ENCODE peak calls at places on chromosome 5, in six cellular contexts. F, Z, D, I, X and A are unnamed samples. For H3K27me3, the result is how much of the 10 kb centered on the place peaks cover.

GRCh38 chr5:131789765-131790164 is 7.1 kb downstream of the FNIP1 start:
- DNase-seq in F (no peak), Z (no peak), D (no peak), I (no peak), X (no peak), A (no peak)

GRCh38 chr5:139443766-139444473 is 4.6 kb upstream of the DNAJC18 start:
- DNase-seq in F (no peak), Z (no peak), D (peak), I (no peak), X (no peak), A (no peak)

GRCh38 chr5:56852228-56853000 is 37.1 kb downstream of the MAP3K1 start:
- DNase-seq in F (no peak), Z (no peak), D (peak), I (no peak), X (no peak), A (no peak)

GRCh38 chr5:172223901-172224873 is 30.2 kb downstream of the EFCAB9 start:
- DNase-seq in F (no peak), Z (no peak), D (no peak), I (no peak), X (no peak), A (no peak)

GRCh38 chr5:143217065-143217803 is 186.3 kb downstream of the NR3C1 start:
- DNase-seq in F (no peak), Z (no peak), D (peak), I (no peak), X (no peak), A (no peak)

GRCh38 chr5:80960531-80961375 is 590 bp downstream of the RASGRF2 start:
- DNase-seq in F (peak), Z (no peak), D (peak), I (no peak), X (peak), A (no peak)

GRCh38 chr5:174750720-174751119 is 26.3 kb downstream of the MSX2 start:
- DNase-seq in F (no peak), Z (no peak), D (peak), I (no peak), X (no peak), A (no peak)

GRCh38 chr5:44868541-44868940 is 59.8 kb downstream of the MRPS30 start:
- DNase-seq in F (no peak), Z (no peak), D (no peak), I (no peak), X (no peak), A (peak)

GRCh38 chr5:57432876-57433275 is 49.7 kb downstream of the ACTBL2 start:
- DNase-seq in F (no peak), Z (no peak), D (no peak), I (no peak), X (no peak), A (no peak)

GRCh38 chr5:56507348-56507930 is 274.3 kb upstream of the ANKRD55 start:
- DNase-seq in F (no peak), Z (no peak), D (no peak), I (no peak), X (no peak), A (no peak)

GRCh38 chr5:125050926-125051325 is 304.5 kb upstream of the ZNF608 start:
- DNase-seq in F (no peak), Z (no peak), D (no peak), I (no peak), X (no peak), A (no peak)

GRCh38 chr5:54443264-54443663 is 12.2 kb upstream of the HSPB3 start:
- DNase-seq in F (no peak), Z (no peak), D (peak), I (no peak), X (no peak), A (no peak)

GRCh38 chr5:94632024-94632423 is 13.6 kb downstream of the SLF1 start:
- DNase-seq in F (no peak), Z (no peak), D (no peak), I (no peak), X (no peak), A (no peak)

GRCh38 chr5:103444333-103445038 is 118.1 kb downstream of the NUDT12 start:
- DNase-seq in F (no peak), Z (peak), D (no peak), I (no peak), X (no peak), A (no peak)

GRCh38 chr5:91225848-91226686 is 157.1 kb downstream of the ARRDC3 start:
- DNase-seq in F (no peak), Z (peak), D (no peak), I (peak), X (no peak), A (no peak)
- TF ChIP-seq CTCF in F (peak), Z (peak), D (no peak), I (peak), X (peak), A (peak)

GRCh38 chr5:134459491-134459890 is 47.8 kb upstream of the CDKN2AIPNL start:
- DNase-seq in F (no peak), Z (no peak), D (no peak), I (no peak), X (no peak), A (no peak)

GRCh38 chr5:134460551-134460950 is 48.9 kb upstream of the CDKN2AIPNL start:
- DNase-seq in F (no peak), Z (no peak), D (no peak), I (no peak), X (no peak), A (no peak)

GRCh38 chr5:134458234-134458633 is 46.6 kb upstream of the CDKN2AIPNL start:
- DNase-seq in F (peak), Z (no peak), D (peak), I (no peak), X (peak), A (no peak)

GRCh38 chr5:134457801-134458200 is 46.1 kb upstream of the CDKN2AIPNL start:
- DNase-seq in F (no peak), Z (no peak), D (no peak), I (no peak), X (no peak), A (no peak)

GRCh38 chr5:134458676-134459403 is 47.2 kb upstream of the CDKN2AIPNL start:
- DNase-seq in F (no peak), Z (no peak), D (no peak), I (no peak), X (no peak), A (no peak)
- H3K4me3 ChIP-seq in F (no peak), Z (no peak), D (no peak), I (no peak), X (no peak), A (no peak)

DNA sequence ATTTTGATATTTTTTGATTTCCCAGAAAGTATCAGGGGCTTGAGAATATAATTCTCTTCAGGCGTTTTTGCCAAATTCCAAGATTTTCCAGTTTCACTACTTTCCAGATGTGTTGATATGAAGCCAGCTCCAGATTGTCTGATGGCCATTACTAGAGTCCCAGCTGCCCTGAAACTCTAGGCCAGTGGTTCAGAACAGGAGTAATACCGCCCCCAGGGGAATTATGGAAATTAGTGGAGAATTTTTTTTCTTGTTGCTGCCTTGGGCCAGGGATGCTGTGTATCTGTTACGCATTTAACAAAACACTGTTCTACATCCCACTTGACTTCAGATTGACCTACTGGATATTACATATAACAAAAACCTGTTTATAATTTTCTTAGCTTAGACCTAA is 88.6 kb downstream of the KCNN2 start:
- DNase-seq in F (no peak), Z (no peak), D (peak), I (no peak), X (no peak), A (no peak)
- H3K27me3 ChIP-seq in F (under half), Z (under half), D (under half), I (under half), X (under half), A (under half)

GRCh38 chr5:111461934-111462333 is 50.4 kb downstream of the STARD4 start:
- DNase-seq in F (no peak), Z (no peak), D (no peak), I (no peak), X (no peak), A (no peak)

GRCh38 chr5:111463304-111463703 is 49.0 kb downstream of the STARD4 start:
- DNase-seq in F (no peak), Z (no peak), D (no peak), I (no peak), X (no peak), A (no peak)

DNA sequence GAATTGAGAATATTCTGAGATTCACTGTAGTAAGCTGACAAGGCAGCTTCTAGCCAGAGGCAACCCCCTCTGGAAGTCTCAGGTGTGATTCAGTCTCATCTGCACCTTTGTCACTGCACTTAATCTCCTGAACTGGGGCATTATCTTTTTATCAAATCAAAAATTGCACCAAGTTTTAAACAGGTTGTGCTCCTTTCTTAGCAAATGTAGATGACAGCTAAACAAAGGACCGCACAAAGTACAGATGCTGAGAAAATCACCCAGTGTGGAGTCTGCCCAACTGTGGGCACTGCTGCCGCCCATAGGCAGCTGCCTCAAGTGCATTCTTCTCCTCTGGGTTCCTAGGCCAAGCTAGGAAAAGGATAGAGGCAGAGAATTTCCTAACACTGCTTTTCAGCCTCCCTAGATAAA is 51.1 kb downstream of the STARD4 start:
- DNase-seq in F (no peak), Z (no peak), D (peak), I (no peak), X (no peak), A (no peak)
- TF ChIP-seq CTCF in F (no peak), Z (no peak), D (peak), I (peak), X (no peak), A (peak)

GRCh38 chr5:33936004-33936380 is 194 bp upstream of the RXFP3 start:
- DNase-seq in F (peak), Z (peak), D (peak), I (no peak), X (peak), A (no peak)

GRCh38 chr5:33937700-33938506 is 1.7 kb downstream of the RXFP3 start:
- DNase-seq in F (no peak), Z (no peak), D (no peak), I (no peak), X (no peak), A (no peak)

GRCh38 chr5:33938507-33938796 is 2.3 kb downstream of the RXFP3 start:
- DNase-seq in F (no peak), Z (no peak), D (no peak), I (no peak), X (no peak), A (no peak)

GRCh38 chr5:33936381-33937016 is at the start of gene RXFP3:
- DNase-seq in F (peak), Z (no peak), D (peak), I (no peak), X (no peak), A (no peak)

GRCh38 chr5:33937017-33937699 is 972 bp downstream of the RXFP3 start:
- DNase-seq in F (peak), Z (no peak), D (peak), I (no peak), X (no peak), A (no peak)
- H3K4me3 ChIP-seq in F (peak), Z (no peak), D (peak), I (no peak), X (no peak), A (peak)

DNA sequence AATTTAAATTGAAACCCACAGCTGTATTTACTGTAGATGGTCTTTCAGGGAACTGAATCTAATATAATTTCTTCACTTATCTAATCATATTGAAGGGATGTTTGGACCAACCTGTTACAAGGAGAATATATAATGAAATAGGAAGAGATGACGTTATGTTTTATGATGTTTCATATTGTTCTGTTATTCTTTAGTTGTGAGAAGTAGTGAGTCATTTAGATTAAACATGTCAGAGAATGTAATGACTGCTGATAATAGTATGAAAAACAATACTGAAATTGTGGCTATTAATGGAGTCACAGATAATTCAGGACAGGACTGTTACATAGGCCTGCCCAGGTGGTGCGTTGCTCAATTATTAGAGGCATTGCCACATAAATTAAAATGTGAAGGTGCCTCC is 1993.4 kb downstream of the EFNA5 start:
- DNase-seq in F (no peak), Z (no peak), D (peak), I (no peak), X (no peak), A (no peak)
- H3K27me3 ChIP-seq in F (under half), Z (under half), D (under half), I (under half), X (under half), A (under half)

GRCh38 chr5:23740029-23740428 is 232.6 kb downstream of the PRDM9 start:
- DNase-seq in F (no peak), Z (no peak), D (no peak), I (no peak), X (no peak), A (no peak)

GRCh38 chr5:23742701-23743100 is 235.3 kb downstream of the PRDM9 start:
- DNase-seq in F (no peak), Z (no peak), D (no peak), I (no peak), X (no peak), A (no peak)
- TF ChIP-seq CTCF in F (peak), Z (no peak), D (no peak), I (no peak), X (no peak), A (no peak)

GRCh38 chr5:10669983-10670382 is 91.1 kb downstream of the DAP start:
- DNase-seq in F (no peak), Z (no peak), D (no peak), I (no peak), X (no peak), A (no peak)
- H3K4me3 ChIP-seq in F (no peak), Z (no peak), D (no peak), I (no peak), X (no peak), A (no peak)